ENCODE peak calls at places on chromosomes 6 and 20, in ten cellular contexts. D, K, B, Z, N, Q, L, G, O and J are unnamed samples.

GRCh38 chr6:79601020-79601609 is 30.0 kb upstream of the SH3BGRL2 start:
- DNase-seq in Q (no peak), B (no peak), K (peak; percentile 73), Z (no peak), L (peak; percentile 71), G (no peak), D (peak; percentile 71), N (no peak), O (no peak), J (no peak)

GRCh38 chr6:35139924-35140524 is 1.1 kb downstream of the TCP11 start:
- DNase-seq in N (no peak), G (peak; percentile 49), D (peak; percentile 57), L (peak; percentile 78), B (peak; percentile 47), K (peak; percentile 84), Z (peak; percentile 72), O (peak; percentile 45), Q (peak; percentile 59), J (peak; percentile 69)

GRCh38 chr6:168968228-168968627 is 285.4 kb downstream of the THBS2 start:
- DNase-seq in O (no peak), K (peak; percentile 94), Z (peak; percentile 31), L (peak; percentile 100), G (peak; percentile 41), N (peak; percentile 52), B (peak; percentile 23), D (peak; percentile 60), Q (no peak), J (no peak)

GRCh38 chr6:56515081-56515905 is 127.4 kb downstream of the DST start:
- DNase-seq in B (peak; percentile 31), Z (no peak), D (no peak), K (no peak), Q (no peak), O (no peak), L (no peak), N (no peak), G (no peak), J (no peak)

GRCh38 chr6:63802606-63803206 is 167.1 kb downstream of the PHF3 start:
- DNase-seq in G (no peak), N (no peak), B (no peak), D (peak; percentile 39), Z (no peak), Q (peak; percentile 16), K (peak; percentile 65), O (no peak), L (peak; percentile 63), J (peak; percentile 22)

GRCh38 chr20:41005361-41005729 is 23.3 kb upstream of the TOP1 start:
- DNase-seq in G (peak; percentile 86), K (peak; percentile 99), Z (no peak), N (peak; percentile 74), B (peak; percentile 91), O (no peak), D (peak; percentile 93), L (peak; percentile 99), Q (no peak), J (no peak)

GRCh38 chr6:14280006-14280510 is 162.5 kb downstream of the CD83 start:
- DNase-seq in O (peak; percentile 62), K (no peak), Q (no peak), D (no peak), G (no peak), B (no peak), Z (peak; percentile 90), N (no peak), L (no peak), J (no peak)

GRCh38 chr20:32473231-32474008 is 111.7 kb downstream of the NOL4L start:
- DNase-seq in K (no peak), G (peak; percentile 32), Q (no peak), Z (no peak), O (no peak), B (peak; percentile 71), D (no peak), N (peak; percentile 77), L (no peak), J (no peak)

GRCh38 chr20:51034461-51034860 is 11.6 kb upstream of the KCNG1 start:
- DNase-seq in D (no peak), K (peak; percentile 21), Q (no peak), B (no peak), N (no peak), G (no peak), O (no peak), Z (no peak), L (peak; percentile 43), J (no peak)

GRCh38 chr6:33105916-33106871 is 30.4 kb downstream of the HLA-DPB1 start:
- DNase-seq in L (no peak), G (no peak), O (peak; percentile 14), B (no peak), K (no peak), Z (peak; percentile 49), D (no peak), Q (no peak), N (no peak), J (no peak)

GRCh38 chr20:62244644-62245108 is 6.4 kb downstream of the OSBPL2 start:
- DNase-seq in K (no peak), G (no peak), Z (no peak), B (no peak), L (no peak), O (no peak), D (no peak), Q (no peak), N (peak; percentile 63), J (no peak)

GRCh38 chr6:160041608-160042007 is 72.7 kb downstream of the IGF2R start:
- DNase-seq in K (peak; percentile 88), N (no peak), B (no peak), Z (no peak), L (peak; percentile 90), Q (no peak), D (peak; percentile 58), G (peak; percentile 79), O (no peak), J (no peak)

GRCh38 chr20:37414133-37414532 is 68.2 kb downstream of the SRC start:
- DNase-seq in Z (no peak), L (no peak), O (no peak), D (no peak), K (no peak), Q (no peak), G (no peak), B (no peak), N (no peak), J (no peak)

GRCh38 chr6:47690209-47690608 is 8.2 kb upstream of the ADGRF4 start:
- DNase-seq in Q (no peak), L (no peak), D (no peak), B (no peak), Z (no peak), O (no peak), G (no peak), K (no peak), N (no peak), J (no peak)

GRCh38 chr6:37473364-37474095 is 26.2 kb downstream of the CCDC167 start:
- DNase-seq in Q (no peak), L (no peak), G (peak; percentile 87), B (no peak), D (no peak), N (no peak), K (peak; percentile 39), O (no peak), Z (no peak), J (no peak)

GRCh38 chr20:63191400-63191799 is 24.5 kb downstream of the YTHDF1 start:
- DNase-seq in G (no peak), Q (no peak), K (no peak), N (peak; percentile 94), B (peak; percentile 94), Z (no peak), D (no peak), O (no peak), L (no peak), J (no peak)

GRCh38 chr6:118725944-118726343 is 74.6 kb upstream of the CEP85L start:
- DNase-seq in D (no peak), L (no peak), K (no peak), B (no peak), Q (no peak), N (no peak), Z (no peak), G (no peak), O (no peak), J (no peak)

GRCh38 chr20:4252005-4252404 is 236.6 kb upstream of the RNF24 start:
- DNase-seq in D (no peak), G (no peak), L (peak; percentile 49), N (no peak), K (no peak), O (no peak), Q (no peak), Z (no peak), B (no peak), J (no peak)

GRCh38 chr20:20130399-20130798 is 78.1 kb downstream of the CFAP61 start:
- DNase-seq in B (no peak), O (no peak), K (peak; percentile 2), N (no peak), G (no peak), Q (no peak), L (peak; percentile 5), D (peak; percentile 3), Z (peak; percentile 38), J (no peak)
- TF ChIP-seq CTCF in B (peak; percentile 33), O (peak; percentile 80), K (no peak), N (no peak), G (peak; percentile 6), Q (peak; percentile 43), L (peak; percentile 2), D (peak; percentile 23), Z (peak; percentile 60), J (peak; percentile 29)

GRCh38 chr6:138716017-138716416 is 57.6 kb upstream of the CCDC28A start:
- DNase-seq in D (no peak), K (no peak), G (no peak), B (no peak), O (no peak), Q (no peak), L (no peak), Z (no peak), N (no peak), J (peak; percentile 35)
- TF ChIP-seq CTCF in D (no peak), K (no peak), G (no peak), B (no peak), O (no peak), Q (no peak), L (no peak), Z (no peak), N (no peak), J (no peak)

GRCh38 chr6:129959358-129959930 is 58.9 kb upstream of the L3MBTL3 start:
- DNase-seq in B (no peak), K (no peak), O (no peak), N (no peak), Z (no peak), L (no peak), D (no peak), G (no peak), Q (no peak), J (no peak)
- TF ChIP-seq CTCF in B (no peak), K (no peak), O (no peak), N (no peak), Z (no peak), L (no peak), D (no peak), G (no peak), Q (no peak), J (no peak)

DNA sequence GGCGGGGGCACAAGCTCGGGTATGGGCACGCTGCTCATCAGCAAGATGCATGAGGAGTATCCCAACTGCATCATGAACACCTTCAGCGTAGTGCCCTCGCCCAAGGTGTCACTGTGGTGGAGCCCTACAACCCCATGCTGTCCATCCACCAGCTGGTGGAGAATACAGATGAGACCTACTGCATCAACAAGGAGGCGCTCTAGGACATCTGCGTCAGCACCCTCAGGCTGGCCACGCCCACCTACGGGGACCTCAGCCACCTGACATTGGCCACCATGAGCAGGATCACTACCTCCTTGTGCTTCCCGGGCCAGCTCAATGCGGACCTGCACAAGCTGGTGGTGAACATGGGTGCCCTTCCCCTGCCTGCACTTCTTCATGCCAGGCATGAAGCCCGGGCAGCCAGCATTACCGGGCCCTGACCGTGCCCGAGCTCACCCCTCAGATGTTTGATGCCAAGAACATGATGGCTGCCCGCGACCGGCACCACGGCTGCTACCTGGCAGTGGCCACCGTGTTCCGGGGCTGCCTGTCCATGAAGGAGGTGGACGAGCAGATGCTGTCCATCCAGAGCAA is 12.8 kb downstream of the GABRR2 start:
- DNase-seq in K (no peak), G (no peak), L (no peak), Z (no peak), D (no peak), B (no peak), N (no peak), Q (no peak), O (no peak), J (no peak)
- TF ChIP-seq CTCF in K (no peak), G (no peak), L (no peak), Z (no peak), D (no peak), B (no peak), N (no peak), Q (no peak), O (no peak), J (no peak)